ENCODE peak calls at places on chromosomes 11 and 22, in six cellular contexts. W is A549, I is K562, X is cardiac fibroblast, T is skeletal muscle cell, A is AG04450. U is an unnamed sample.

GRCh38 chr22:46619240-46619829 is 851 bp upstream of the GRAMD4 start:
- DNase-seq in X (no peak), W (no peak), I (no peak), T (no peak), A (no peak), U (peak)

GRCh38 chr11:64849600-64850356 is 5.3 kb upstream of the CDC42BPG start:
- DNase-seq in A (no peak), W (no peak), X (peak), I (no peak), T (no peak), U (no peak)

GRCh38 chr22:42361523-42361922 is 70.7 kb downstream of the NFAM1 start:
- DNase-seq in A (no peak), T (no peak), I (no peak), X (no peak), W (no peak), U (no peak)

GRCh38 chr11:73539506-73540084 is 58.3 kb downstream of the FAM168A start:
- DNase-seq in W (no peak), I (no peak), X (no peak), T (no peak), A (no peak), U (no peak)

GRCh38 chr22:45112136-45112879 is 51.4 kb upstream of the NUP50 start:
- DNase-seq in A (no peak), X (peak), W (no peak), I (no peak), T (no peak), U (no peak)

GRCh38 chr11:113240790-113241189 is 73.6 kb upstream of the TTC12 start:
- DNase-seq in I (no peak), W (no peak), T (no peak), X (no peak), A (no peak), U (no peak)

GRCh38 chr11:47536925-47537324 is 16.0 kb downstream of the CELF1 start:
- DNase-seq in T (no peak), W (no peak), X (no peak), A (no peak), I (no peak), U (no peak)

GRCh38 chr11:2271077-2271326 is 614 bp upstream of the ASCL2 start:
- DNase-seq in T (no peak), X (no peak), W (no peak), I (peak), A (no peak), U (no peak)

GRCh38 chr11:112928136-112928535 is 33.1 kb upstream of the NCAM1 start:
- DNase-seq in I (no peak), W (no peak), T (no peak), A (no peak), X (no peak), U (no peak)

GRCh38 chr11:17388609-17389204 is at the start of gene KCNJ11:
- DNase-seq in I (no peak), T (no peak), A (no peak), X (no peak), W (peak), U (no peak)

GRCh38 chr11:59028105-59028504 is 58.0 kb upstream of the GLYATL1B start:
- DNase-seq in T (no peak), I (no peak), X (no peak), A (no peak), W (no peak), U (no peak)

GRCh38 chr22:38079804-38080203 is 4.2 kb downstream of the SLC16A8 start:
- DNase-seq in I (no peak), X (no peak), W (no peak), A (no peak), T (no peak), U (no peak)

DNA sequence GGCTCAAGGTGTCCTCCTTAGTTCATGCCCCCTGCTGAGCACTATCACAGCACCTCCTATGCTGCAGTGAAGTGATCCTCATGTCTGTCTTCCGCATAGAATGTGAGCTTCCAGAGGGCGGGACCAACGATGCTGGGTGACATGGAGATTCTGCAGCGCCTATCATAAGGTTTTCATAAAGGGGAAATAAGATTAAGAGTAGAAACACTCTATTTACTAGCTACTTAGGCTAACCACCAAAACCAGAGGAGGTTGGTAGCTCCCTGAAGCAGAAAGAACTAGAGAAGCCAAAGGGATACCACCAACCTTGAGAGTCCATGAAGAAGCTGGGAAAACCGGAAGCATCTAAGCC is 39.3 kb upstream of the POU2AF1 start:
- DNase-seq in I (no peak), T (no peak), W (no peak), X (no peak), A (no peak), U (no peak)
- H3K4me3 ChIP-seq in I (no peak), T (no peak), W (no peak), X (no peak), A (no peak), U (no peak)

DNA sequence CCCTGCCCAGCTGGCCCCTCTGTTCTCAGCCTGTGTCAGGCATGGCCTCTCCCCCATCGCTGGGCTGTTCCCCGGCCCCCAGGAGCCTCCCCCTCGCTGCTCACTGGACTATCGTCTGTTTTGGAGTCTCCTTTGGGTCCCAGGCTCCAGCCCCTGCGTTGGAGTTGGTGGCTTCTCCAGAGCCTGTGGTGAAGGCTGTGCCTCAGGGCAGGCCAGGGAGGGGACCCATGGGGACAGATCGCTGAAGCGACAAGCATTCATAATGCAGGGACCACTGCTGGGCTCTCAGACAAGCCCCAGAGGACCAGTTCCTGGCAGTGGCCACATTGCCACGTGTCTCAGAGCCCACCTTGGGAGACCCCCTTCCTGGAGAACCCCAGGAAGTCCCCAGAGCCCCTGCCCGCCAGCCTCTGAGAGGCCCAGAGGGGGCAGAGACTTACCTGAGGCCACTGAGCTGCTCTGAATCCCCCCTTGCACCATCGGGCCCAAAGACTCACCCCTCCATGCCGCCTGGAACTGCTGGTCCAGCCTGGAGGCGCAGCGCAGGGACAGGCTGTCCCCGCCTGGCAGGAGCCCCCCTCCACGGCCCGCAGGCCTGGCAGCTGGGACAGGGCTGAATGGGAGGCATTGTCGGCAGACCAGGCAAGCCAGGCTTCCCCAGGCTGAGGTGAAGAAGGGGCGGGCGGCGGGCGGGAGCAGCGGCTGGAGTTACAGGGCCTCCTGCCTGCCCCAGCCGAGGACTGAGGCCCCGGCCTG is at the start of gene CHADL:
- DNase-seq in W (no peak), T (no peak), A (no peak), X (no peak), I (no peak), U (no peak)
- H3K4me3 ChIP-seq in W (no peak), T (no peak), A (no peak), X (no peak), I (no peak), U (no peak)

DNA sequence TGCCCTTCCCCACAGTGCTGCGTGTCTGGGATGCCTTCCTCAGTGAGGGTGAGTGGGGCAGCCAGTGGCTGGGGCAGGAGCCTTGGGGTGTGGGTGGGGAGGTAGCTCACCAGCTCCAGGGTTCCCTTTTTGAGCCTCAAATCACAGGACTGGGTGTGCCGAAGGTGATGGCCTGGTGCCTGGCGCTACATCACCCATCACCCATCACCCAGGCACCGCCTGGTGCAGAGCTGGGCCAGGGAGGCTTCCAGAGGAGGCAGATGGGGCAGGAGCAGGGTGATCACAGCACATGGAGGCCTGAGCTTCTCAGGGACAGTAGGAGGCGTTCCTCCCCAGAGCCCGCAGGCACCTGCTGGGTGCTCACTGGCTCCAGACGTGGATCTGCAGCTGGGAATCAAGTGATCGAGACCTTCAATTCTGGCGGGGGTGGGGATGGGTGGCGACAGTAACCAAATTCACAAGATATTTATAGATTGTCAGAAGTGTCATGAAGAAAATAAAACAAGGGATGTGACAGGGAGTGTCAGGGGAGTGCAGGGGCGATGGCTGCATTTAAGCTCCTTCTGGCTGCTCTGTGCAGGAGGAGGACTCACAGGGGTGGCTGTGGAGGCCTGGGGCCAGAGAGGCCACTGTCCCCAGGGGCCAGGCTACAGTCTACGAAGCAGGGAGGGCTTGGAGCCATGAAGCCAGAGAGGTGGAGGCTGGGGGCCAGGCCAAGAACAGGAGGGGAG is 3.3 kb downstream of the TBC1D10C start:
- DNase-seq in W (no peak), X (no peak), A (no peak), T (no peak), I (no peak), U (no peak)
- H3K4me3 ChIP-seq in W (no peak), X (no peak), A (no peak), T (no peak), I (no peak), U (no peak)

GRCh38 chr11:19864141-19865120 is 151.8 kb downstream of the NAV2 start:
- DNase-seq in W (no peak), X (peak), I (no peak), T (peak), A (no peak), U (no peak)
- H3K4me3 ChIP-seq in W (no peak), X (no peak), I (no peak), T (no peak), A (no peak), U (no peak)

GRCh38 chr11:12544986-12545775 is 129.0 kb upstream of the TEAD1 start:
- DNase-seq in A (no peak), X (no peak), T (no peak), I (no peak), W (no peak), U (no peak)
- H3K4me3 ChIP-seq in A (no peak), X (no peak), T (no peak), I (no peak), W (no peak), U (no peak)

GRCh38 chr11:119314748-119315138 is 2.2 kb downstream of the MCAM start:
- DNase-seq in W (no peak), X (no peak), I (no peak), A (no peak), T (no peak), U (no peak)
- H3K4me3 ChIP-seq in W (no peak), X (no peak), I (no peak), A (peak), T (no peak), U (no peak)

GRCh38 chr22:50600967-50601668 is 525 bp downstream of the MAPK8IP2 start:
- DNase-seq in W (no peak), A (no peak), I (peak), X (no peak), T (no peak), U (no peak)
- H3K4me3 ChIP-seq in W (peak), A (no peak), I (no peak), X (peak), T (no peak), U (peak)

GRCh38 chr22:36775589-36775965 is 342 bp downstream of the IFT27 start:
- DNase-seq in W (no peak), A (no peak), I (no peak), X (peak), T (no peak), U (no peak)
- H3K4me3 ChIP-seq in W (peak), A (peak), I (peak), X (peak), T (peak), U (peak)

GRCh38 chr11:119584193-119585037 is 144.6 kb downstream of the NECTIN1 start:
- DNase-seq in T (peak), A (peak), W (peak), X (peak), I (peak), U (peak)
- H3K4me3 ChIP-seq in T (peak), A (peak), W (peak), X (peak), I (peak), U (peak)

DNA sequence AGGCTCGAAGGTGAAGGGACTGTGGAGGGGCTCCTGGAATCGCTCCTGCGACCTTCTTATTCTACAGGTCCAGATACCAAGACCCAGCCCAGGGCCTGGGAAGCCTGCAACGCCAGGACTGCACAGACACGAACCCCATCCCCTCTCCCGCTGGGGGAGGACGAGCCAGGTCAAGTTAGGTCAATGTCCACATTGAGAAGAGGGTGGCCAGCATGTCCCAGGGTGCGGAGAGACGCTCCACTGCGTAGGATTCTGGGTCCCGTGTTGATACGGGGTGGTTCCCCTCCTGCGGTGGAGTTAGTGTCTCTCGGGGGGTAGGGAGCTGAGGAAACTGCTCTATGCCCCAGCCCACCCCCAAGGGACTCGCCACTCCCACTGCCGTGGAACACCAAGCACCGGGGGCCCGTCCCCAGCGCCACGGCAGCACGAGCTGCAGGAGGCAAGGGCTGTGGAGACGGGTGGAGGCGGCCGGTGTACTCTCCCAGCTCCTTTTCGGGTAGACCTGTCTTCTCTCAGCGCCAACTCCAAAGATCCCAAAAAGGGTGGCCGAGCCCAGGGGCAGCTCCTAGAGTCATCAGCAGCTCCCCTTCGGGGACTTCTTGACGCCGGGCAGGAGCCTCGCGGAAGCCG is 1.6 kb downstream of the GSC2 start:
- DNase-seq in T (no peak), X (no peak), A (no peak), W (no peak), I (no peak), U (no peak)
- H3K4me3 ChIP-seq in T (no peak), X (no peak), A (no peak), W (peak), I (no peak), U (no peak)